ENCODE peak calls at places on chromosome 3, in seven cellular contexts. One of them, this sample, is unnamed.

GRCh38 chr3:8443829-8444791 is 57.5 kb upstream of the LMCD1 start:
- DNase-seq in breast epithelium: peak; percentile 94
- DNase-seq in A549: peak; percentile 89
- DNase-seq in body of pancreas: peak; percentile 99
- DNase-seq in heart left ventricle: peak; percentile 92
- DNase-seq in uterus: peak; percentile 81
- DNase-seq in right lobe of liver: peak; percentile 93
- DNase-seq in this sample: peak; percentile 94

GRCh38 chr3:151345854-151346253 is 16.5 kb upstream of the P2RY13 start:
- DNase-seq in breast epithelium: no peak
- DNase-seq in uterus: peak; percentile 37
- DNase-seq in A549: no peak
- DNase-seq in heart left ventricle: no peak
- DNase-seq in right lobe of liver: no peak
- DNase-seq in body of pancreas: peak; percentile 15
- DNase-seq in this sample: no peak

GRCh38 chr3:43659250-43659880 is 31.4 kb upstream of the ABHD5 start:
- DNase-seq in body of pancreas: no peak
- DNase-seq in A549: no peak
- DNase-seq in right lobe of liver: no peak
- DNase-seq in heart left ventricle: no peak
- DNase-seq in uterus: no peak
- DNase-seq in breast epithelium: no peak
- DNase-seq in this sample: no peak

GRCh38 chr3:81790117-81790516 is 28.7 kb upstream of the GBE1 start:
- DNase-seq in body of pancreas: no peak
- DNase-seq in heart left ventricle: no peak
- DNase-seq in A549: no peak
- DNase-seq in breast epithelium: no peak
- DNase-seq in uterus: no peak
- DNase-seq in right lobe of liver: no peak
- DNase-seq in this sample: no peak

GRCh38 chr3:71491141-71491752 is 92.3 kb downstream of the FOXP1 start:
- DNase-seq in breast epithelium: no peak
- DNase-seq in body of pancreas: no peak
- DNase-seq in right lobe of liver: no peak
- DNase-seq in heart left ventricle: no peak
- DNase-seq in uterus: no peak
- DNase-seq in A549: no peak
- DNase-seq in this sample: no peak

GRCh38 chr3:197501879-197502620 is 53.7 kb downstream of the BDH1 start:
- DNase-seq in right lobe of liver: peak; percentile 74
- DNase-seq in uterus: no peak
- DNase-seq in heart left ventricle: peak; percentile 44
- DNase-seq in A549: no peak
- DNase-seq in body of pancreas: peak; percentile 50
- DNase-seq in breast epithelium: no peak
- DNase-seq in this sample: peak; percentile 63

GRCh38 chr3:4426782-4427344 is 40.2 kb downstream of the SUMF1 start:
- DNase-seq in right lobe of liver: no peak
- DNase-seq in uterus: no peak
- DNase-seq in breast epithelium: no peak
- DNase-seq in body of pancreas: peak; percentile 15
- DNase-seq in A549: no peak
- DNase-seq in heart left ventricle: peak; percentile 29
- DNase-seq in this sample: no peak

GRCh38 chr3:71066356-71066755 is 517.2 kb downstream of the FOXP1 start:
- DNase-seq in breast epithelium: no peak
- DNase-seq in A549: no peak
- DNase-seq in right lobe of liver: no peak
- DNase-seq in uterus: peak; percentile 37
- DNase-seq in heart left ventricle: no peak
- DNase-seq in body of pancreas: peak; percentile 55
- DNase-seq in this sample: peak; percentile 73

GRCh38 chr3:127701281-127701792 is 28.6 kb downstream of the ABTB1 start:
- DNase-seq in breast epithelium: no peak
- DNase-seq in uterus: no peak
- DNase-seq in body of pancreas: no peak
- DNase-seq in right lobe of liver: peak; percentile 45
- DNase-seq in A549: no peak
- DNase-seq in heart left ventricle: peak; percentile 72
- DNase-seq in this sample: no peak

GRCh38 chr3:61858054-61858453 is 296.7 kb downstream of the PTPRG start:
- DNase-seq in A549: no peak
- DNase-seq in uterus: no peak
- DNase-seq in breast epithelium: no peak
- DNase-seq in right lobe of liver: no peak
- DNase-seq in heart left ventricle: no peak
- DNase-seq in body of pancreas: no peak
- DNase-seq in this sample: no peak

GRCh38 chr3:100602506-100603444 is 6.6 kb upstream of the ADGRG7 start:
- DNase-seq in uterus: no peak
- DNase-seq in body of pancreas: no peak
- DNase-seq in right lobe of liver: no peak
- DNase-seq in A549: peak; percentile 18
- DNase-seq in heart left ventricle: no peak
- DNase-seq in breast epithelium: no peak
- DNase-seq in this sample: no peak

GRCh38 chr3:52248816-52249547 is 3.4 kb downstream of the PPM1M start:
- DNase-seq in A549: no peak
- DNase-seq in right lobe of liver: peak; percentile 65
- DNase-seq in heart left ventricle: no peak
- DNase-seq in breast epithelium: no peak
- DNase-seq in uterus: peak; percentile 55
- DNase-seq in body of pancreas: peak; percentile 28
- DNase-seq in this sample: peak; percentile 41

GRCh38 chr3:19808834-19809233 is 125.2 kb downstream of the EFHB start:
- DNase-seq in body of pancreas: no peak
- DNase-seq in uterus: no peak
- DNase-seq in breast epithelium: no peak
- DNase-seq in right lobe of liver: no peak
- DNase-seq in heart left ventricle: no peak
- DNase-seq in A549: no peak
- DNase-seq in this sample: no peak

GRCh38 chr3:13497386-13497785 is 17.3 kb downstream of the HDAC11 start:
- DNase-seq in uterus: no peak
- DNase-seq in A549: no peak
- DNase-seq in right lobe of liver: peak; percentile 2
- DNase-seq in heart left ventricle: no peak
- DNase-seq in body of pancreas: no peak
- DNase-seq in breast epithelium: no peak
- DNase-seq in this sample: no peak

GRCh38 chr3:39762537-39762936 is 46.9 kb upstream of the MYRIP start:
- DNase-seq in A549: no peak
- DNase-seq in heart left ventricle: no peak
- DNase-seq in breast epithelium: no peak
- DNase-seq in uterus: no peak
- DNase-seq in right lobe of liver: no peak
- DNase-seq in body of pancreas: no peak
- DNase-seq in this sample: no peak

GRCh38 chr3:54538346-54538745 is 389.5 kb downstream of the LRTM1 start:
- DNase-seq in uterus: no peak
- DNase-seq in right lobe of liver: no peak
- DNase-seq in A549: no peak
- DNase-seq in body of pancreas: no peak
- DNase-seq in breast epithelium: no peak
- DNase-seq in heart left ventricle: no peak
- DNase-seq in this sample: no peak

GRCh38 chr3:94429517-94429916 is 366.7 kb downstream of the NSUN3 start:
- DNase-seq in body of pancreas: no peak
- DNase-seq in breast epithelium: no peak
- DNase-seq in heart left ventricle: no peak
- DNase-seq in right lobe of liver: no peak
- DNase-seq in uterus: no peak
- DNase-seq in A549: no peak
- DNase-seq in this sample: no peak

GRCh38 chr3:69683076-69683806 is 56.0 kb upstream of the MITF start:
- DNase-seq in uterus: no peak
- DNase-seq in right lobe of liver: no peak
- DNase-seq in A549: no peak
- DNase-seq in body of pancreas: no peak
- DNase-seq in heart left ventricle: no peak
- DNase-seq in breast epithelium: no peak
- DNase-seq in this sample: no peak

GRCh38 chr3:16534914-16535301 is 21.4 kb upstream of the RFTN1 start:
- DNase-seq in right lobe of liver: no peak
- DNase-seq in A549: no peak
- DNase-seq in heart left ventricle: no peak
- DNase-seq in uterus: no peak
- DNase-seq in breast epithelium: no peak
- DNase-seq in body of pancreas: no peak
- DNase-seq in this sample: no peak

GRCh38 chr3:128453521-128454309 is 13.0 kb downstream of the DNAJB8 start:
- DNase-seq in body of pancreas: no peak
- DNase-seq in right lobe of liver: no peak
- DNase-seq in uterus: no peak
- DNase-seq in heart left ventricle: no peak
- DNase-seq in A549: no peak
- DNase-seq in breast epithelium: no peak
- DNase-seq in this sample: no peak

GRCh38 chr3:195385526-195385925 is 57.3 kb downstream of the ACAP2 start:
- DNase-seq in breast epithelium: no peak
- DNase-seq in heart left ventricle: no peak
- DNase-seq in A549: no peak
- DNase-seq in right lobe of liver: no peak
- DNase-seq in uterus: no peak
- DNase-seq in body of pancreas: no peak
- DNase-seq in this sample: no peak

GRCh38 chr3:129106320-129106719 is 15.3 kb downstream of the RAB43 start:
- DNase-seq in A549: no peak
- DNase-seq in body of pancreas: no peak
- DNase-seq in right lobe of liver: no peak
- DNase-seq in uterus: no peak
- DNase-seq in heart left ventricle: no peak
- DNase-seq in breast epithelium: no peak
- DNase-seq in this sample: no peak

GRCh38 chr3:150401285-150401684 is 6.8 kb upstream of the TSC22D2 start:
- DNase-seq in uterus: no peak
- DNase-seq in body of pancreas: peak; percentile 35
- DNase-seq in breast epithelium: no peak
- DNase-seq in A549: no peak
- DNase-seq in right lobe of liver: no peak
- DNase-seq in heart left ventricle: no peak
- DNase-seq in this sample: no peak

DNA sequence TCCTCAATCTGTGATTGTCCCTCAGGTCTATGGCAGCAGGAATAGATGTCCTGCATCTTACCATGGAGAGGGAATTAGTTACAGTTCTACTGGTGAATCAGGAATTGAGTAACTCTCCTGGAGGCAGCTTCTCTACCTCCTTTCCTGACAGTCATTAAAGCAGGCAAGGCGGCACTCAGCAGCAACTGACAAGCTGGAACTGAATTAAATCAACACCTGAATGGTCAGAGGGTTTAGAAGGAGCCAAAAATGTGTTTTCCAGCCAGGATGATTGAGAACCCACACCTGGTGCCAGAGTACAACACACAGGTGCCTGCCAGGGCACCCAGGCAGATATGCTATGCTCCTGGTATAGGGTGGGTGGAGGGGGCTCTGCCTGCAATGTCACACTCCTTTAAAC is 43.1 kb upstream of the TIPARP start:
- DNase-seq in breast epithelium: no peak
- DNase-seq in body of pancreas: no peak
- DNase-seq in A549: no peak
- DNase-seq in uterus: no peak
- DNase-seq in right lobe of liver: no peak
- DNase-seq in heart left ventricle: no peak
- DNase-seq in this sample: no peak
- TF ChIP-seq POLR2A in breast epithelium: no peak
- TF ChIP-seq POLR2A in body of pancreas: no peak
- TF ChIP-seq POLR2A in A549: no peak
- TF ChIP-seq POLR2A in uterus: no peak
- TF ChIP-seq POLR2A in right lobe of liver: no peak
- TF ChIP-seq POLR2A in heart left ventricle: no peak
- TF ChIP-seq POLR2A in this sample: no peak

DNA sequence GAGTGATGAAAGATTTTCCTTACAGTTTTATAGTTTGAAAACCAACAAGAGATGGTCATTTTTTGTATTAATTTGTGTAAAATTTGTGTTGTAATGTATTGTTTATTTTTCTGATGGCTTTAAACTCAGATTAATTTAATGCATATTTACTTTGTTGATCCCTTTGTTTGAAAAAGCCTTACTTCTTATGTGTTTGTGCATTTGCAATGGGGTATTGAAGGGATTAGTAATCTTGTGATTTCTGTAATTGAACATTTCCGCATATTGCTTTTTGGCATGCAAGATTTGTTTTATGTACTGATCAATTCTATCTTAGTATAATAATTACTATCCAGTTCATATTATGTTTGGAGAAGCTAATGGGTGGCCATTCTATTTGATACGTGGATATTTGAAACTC is 98.4 kb upstream of the ROBO1 start:
- DNase-seq in A549: no peak
- DNase-seq in uterus: no peak
- DNase-seq in right lobe of liver: no peak
- DNase-seq in heart left ventricle: no peak
- DNase-seq in breast epithelium: no peak
- DNase-seq in body of pancreas: no peak
- DNase-seq in this sample: no peak
- H3K4me1 ChIP-seq in A549: no peaks in the 10 kb centered on the region
- H3K4me1 ChIP-seq in uterus: no peaks in the 10 kb centered on the region
- H3K4me1 ChIP-seq in right lobe of liver: no peaks in the 10 kb centered on the region
- H3K4me1 ChIP-seq in heart left ventricle: no peaks in the 10 kb centered on the region
- H3K4me1 ChIP-seq in breast epithelium: no peaks in the 10 kb centered on the region
- H3K4me1 ChIP-seq in body of pancreas: no peaks in the 10 kb centered on the region
- H3K4me1 ChIP-seq in this sample: no peaks in the 10 kb centered on the region

GRCh38 chr3:194006102-194006501 is 129.8 kb upstream of the HES1 start:
- DNase-seq in right lobe of liver: no peak
- DNase-seq in breast epithelium: no peak
- DNase-seq in heart left ventricle: no peak
- DNase-seq in uterus: no peak
- DNase-seq in body of pancreas: no peak
- DNase-seq in A549: no peak
- DNase-seq in this sample: no peak

GRCh38 chr3:194000712-194001111 is 135.2 kb upstream of the HES1 start:
- DNase-seq in uterus: no peak
- DNase-seq in breast epithelium: no peak
- DNase-seq in right lobe of liver: no peak
- DNase-seq in A549: no peak
- DNase-seq in heart left ventricle: no peak
- DNase-seq in body of pancreas: no peak
- DNase-seq in this sample: no peak

GRCh38 chr3:194001728-194002459 is 134.1 kb upstream of the HES1 start:
- DNase-seq in heart left ventricle: no peak
- DNase-seq in A549: no peak
- DNase-seq in body of pancreas: no peak
- DNase-seq in breast epithelium: no peak
- DNase-seq in right lobe of liver: no peak
- DNase-seq in uterus: no peak
- DNase-seq in this sample: no peak

GRCh38 chr3:194000100-194000499 is 135.8 kb upstream of the HES1 start:
- DNase-seq in body of pancreas: no peak
- DNase-seq in breast epithelium: no peak
- DNase-seq in A549: no peak
- DNase-seq in heart left ventricle: no peak
- DNase-seq in right lobe of liver: no peak
- DNase-seq in uterus: no peak
- DNase-seq in this sample: no peak

GRCh38 chr3:194003128-194004057 is 132.6 kb upstream of the HES1 start:
- DNase-seq in A549: peak; percentile 82
- DNase-seq in uterus: peak; percentile 94
- DNase-seq in right lobe of liver: peak; percentile 87
- DNase-seq in heart left ventricle: peak; percentile 95
- DNase-seq in body of pancreas: peak; percentile 87
- DNase-seq in breast epithelium: peak; percentile 74
- DNase-seq in this sample: peak; percentile 90
- H3K27ac ChIP-seq in A549: peak overlapping the region; percentile 95
- H3K27ac ChIP-seq in uterus: peak overlapping the region; percentile 80
- H3K27ac ChIP-seq in right lobe of liver: peak overlapping the region; percentile 52
- H3K27ac ChIP-seq in heart left ventricle: peak overlapping the region; percentile 68
- H3K27ac ChIP-seq in body of pancreas: peak overlapping the region; percentile 77
- H3K27ac ChIP-seq in breast epithelium: peak overlapping the region; percentile 81
- H3K27ac ChIP-seq in this sample: peak overlapping the region; percentile 77

GRCh38 chr3:119559441-119559963 is at the start of gene CD80:
- DNase-seq in heart left ventricle: peak; percentile 44
- DNase-seq in uterus: no peak
- DNase-seq in breast epithelium: no peak
- DNase-seq in right lobe of liver: no peak
- DNase-seq in body of pancreas: peak; percentile 78
- DNase-seq in A549: peak; percentile 55
- DNase-seq in this sample: peak; percentile 75
- TF ChIP-seq POLR2A in heart left ventricle: no peak
- TF ChIP-seq POLR2A in uterus: no peak
- TF ChIP-seq POLR2A in breast epithelium: no peak
- TF ChIP-seq POLR2A in right lobe of liver: peak; percentile 11
- TF ChIP-seq POLR2A in body of pancreas: no peak
- TF ChIP-seq POLR2A in A549: no peak
- TF ChIP-seq POLR2A in this sample: no peak